ENCODE peak calls at places on chromosomes 1 and 21, in six cellular contexts. One of them, this sample, is unnamed. For H3K4me1, the result is how much of the 10 kb centered on the place peaks cover.

GRCh38 chr1:7019510-7019909 is 234.3 kb downstream of the CAMTA1 start:
- DNase-seq in body of pancreas: no peak
- DNase-seq in transverse colon: peak
- DNase-seq in stomach: no peak
- DNase-seq in cardiac muscle cell: no peak
- DNase-seq in effector memory CD4-positive, alpha-beta T cell: no peak
- DNase-seq in this sample: no peak

GRCh38 chr1:27137544-27138075 is 17.3 kb downstream of the SLC9A1 start:
- DNase-seq in body of pancreas: no peak
- DNase-seq in transverse colon: peak
- DNase-seq in stomach: peak
- DNase-seq in cardiac muscle cell: no peak
- DNase-seq in effector memory CD4-positive, alpha-beta T cell: no peak
- DNase-seq in this sample: no peak

GRCh38 chr1:223834660-223835263 is 11.0 kb downstream of the TP53BP2 start:
- DNase-seq in body of pancreas: no peak
- DNase-seq in transverse colon: no peak
- DNase-seq in stomach: no peak
- DNase-seq in cardiac muscle cell: peak
- DNase-seq in effector memory CD4-positive, alpha-beta T cell: no peak
- DNase-seq in this sample: no peak

GRCh38 chr1:46530791-46531409 is 20.5 kb downstream of the KNCN start:
- DNase-seq in body of pancreas: no peak
- DNase-seq in transverse colon: no peak
- DNase-seq in stomach: no peak
- DNase-seq in cardiac muscle cell: no peak
- DNase-seq in effector memory CD4-positive, alpha-beta T cell: no peak
- DNase-seq in this sample: no peak

GRCh38 chr1:241846375-241846774 is 1.6 kb upstream of the EXO1 start:
- DNase-seq in body of pancreas: no peak
- DNase-seq in transverse colon: no peak
- DNase-seq in stomach: no peak
- DNase-seq in cardiac muscle cell: no peak
- DNase-seq in effector memory CD4-positive, alpha-beta T cell: no peak
- DNase-seq in this sample: no peak

GRCh38 chr1:226217273-226217672 is 6.2 kb upstream of the MIXL1 start:
- DNase-seq in body of pancreas: no peak
- DNase-seq in transverse colon: no peak
- DNase-seq in stomach: no peak
- DNase-seq in cardiac muscle cell: peak
- DNase-seq in effector memory CD4-positive, alpha-beta T cell: no peak
- DNase-seq in this sample: no peak

GRCh38 chr1:54671985-54672608 is 30.5 kb downstream of the MROH7 start:
- DNase-seq in body of pancreas: peak
- DNase-seq in transverse colon: peak
- DNase-seq in stomach: peak
- DNase-seq in cardiac muscle cell: peak
- DNase-seq in effector memory CD4-positive, alpha-beta T cell: peak
- DNase-seq in this sample: no peak

GRCh38 chr1:234605983-234606730 is 3.8 kb downstream of the IRF2BP2 start:
- DNase-seq in body of pancreas: peak
- DNase-seq in transverse colon: peak
- DNase-seq in stomach: peak
- DNase-seq in cardiac muscle cell: peak
- DNase-seq in effector memory CD4-positive, alpha-beta T cell: peak
- DNase-seq in this sample: no peak

GRCh38 chr1:207181838-207182237 is 77.8 kb downstream of the C4BPA start:
- DNase-seq in body of pancreas: no peak
- DNase-seq in transverse colon: no peak
- DNase-seq in stomach: no peak
- DNase-seq in cardiac muscle cell: peak
- DNase-seq in effector memory CD4-positive, alpha-beta T cell: no peak
- DNase-seq in this sample: no peak

GRCh38 chr1:115595279-115596079 is 46.3 kb upstream of the VANGL1 start:
- DNase-seq in body of pancreas: peak
- DNase-seq in transverse colon: peak
- DNase-seq in stomach: peak
- DNase-seq in cardiac muscle cell: peak
- DNase-seq in effector memory CD4-positive, alpha-beta T cell: peak
- DNase-seq in this sample: peak

GRCh38 chr1:171741872-171742576 is at the start of gene VAMP4:
- DNase-seq in body of pancreas: peak
- DNase-seq in transverse colon: peak
- DNase-seq in stomach: peak
- DNase-seq in cardiac muscle cell: peak
- DNase-seq in effector memory CD4-positive, alpha-beta T cell: peak
- DNase-seq in this sample: peak

GRCh38 chr1:110538082-110538481 is 19.1 kb upstream of the KCNA10 start:
- DNase-seq in body of pancreas: no peak
- DNase-seq in transverse colon: no peak
- DNase-seq in stomach: no peak
- DNase-seq in cardiac muscle cell: no peak
- DNase-seq in effector memory CD4-positive, alpha-beta T cell: no peak
- DNase-seq in this sample: no peak

GRCh38 chr1:9143250-9143649 is 14.3 kb upstream of the GPR157 start:
- DNase-seq in body of pancreas: no peak
- DNase-seq in transverse colon: no peak
- DNase-seq in stomach: no peak
- DNase-seq in cardiac muscle cell: peak
- DNase-seq in effector memory CD4-positive, alpha-beta T cell: no peak
- DNase-seq in this sample: peak

GRCh38 chr1:84700065-84700464 is 9.8 kb upstream of the SSX2IP start:
- DNase-seq in body of pancreas: no peak
- DNase-seq in transverse colon: no peak
- DNase-seq in stomach: no peak
- DNase-seq in cardiac muscle cell: no peak
- DNase-seq in effector memory CD4-positive, alpha-beta T cell: no peak
- DNase-seq in this sample: no peak

GRCh38 chr21:31623664-31624063 is 35.8 kb upstream of the SOD1 start:
- DNase-seq in body of pancreas: no peak
- DNase-seq in transverse colon: no peak
- DNase-seq in stomach: no peak
- DNase-seq in cardiac muscle cell: no peak
- DNase-seq in effector memory CD4-positive, alpha-beta T cell: no peak
- DNase-seq in this sample: no peak

GRCh38 chr1:206128192-206128591 is 11.0 kb upstream of the AVPR1B start:
- DNase-seq in body of pancreas: no peak
- DNase-seq in transverse colon: no peak
- DNase-seq in stomach: no peak
- DNase-seq in cardiac muscle cell: no peak
- DNase-seq in effector memory CD4-positive, alpha-beta T cell: no peak
- DNase-seq in this sample: no peak

GRCh38 chr1:22665752-22666151 is 12.7 kb downstream of the C1QB start:
- DNase-seq in body of pancreas: no peak
- DNase-seq in transverse colon: peak
- DNase-seq in stomach: no peak
- DNase-seq in cardiac muscle cell: peak
- DNase-seq in effector memory CD4-positive, alpha-beta T cell: no peak
- DNase-seq in this sample: no peak

GRCh38 chr1:114979278-114979891 is 50.2 kb upstream of the TSHB start:
- DNase-seq in body of pancreas: peak
- DNase-seq in transverse colon: peak
- DNase-seq in stomach: peak
- DNase-seq in cardiac muscle cell: peak
- DNase-seq in effector memory CD4-positive, alpha-beta T cell: peak
- DNase-seq in this sample: peak

GRCh38 chr1:52691856-52692255 is 6.3 kb downstream of the COA7 start:
- DNase-seq in body of pancreas: no peak
- DNase-seq in transverse colon: no peak
- DNase-seq in stomach: no peak
- DNase-seq in cardiac muscle cell: no peak
- DNase-seq in effector memory CD4-positive, alpha-beta T cell: no peak
- DNase-seq in this sample: no peak

GRCh38 chr1:19472174-19472573 is 13.2 kb downstream of the CAPZB start:
- DNase-seq in body of pancreas: no peak
- DNase-seq in transverse colon: no peak
- DNase-seq in stomach: no peak
- DNase-seq in cardiac muscle cell: no peak
- DNase-seq in effector memory CD4-positive, alpha-beta T cell: no peak
- DNase-seq in this sample: no peak

GRCh38 chr1:19467199-19468187 is 17.8 kb downstream of the CAPZB start:
- DNase-seq in body of pancreas: no peak
- DNase-seq in transverse colon: no peak
- DNase-seq in stomach: no peak
- DNase-seq in cardiac muscle cell: no peak
- DNase-seq in effector memory CD4-positive, alpha-beta T cell: no peak
- DNase-seq in this sample: no peak

GRCh38 chr1:19468397-19468956 is 16.9 kb downstream of the CAPZB start:
- DNase-seq in body of pancreas: no peak
- DNase-seq in transverse colon: peak
- DNase-seq in stomach: peak
- DNase-seq in cardiac muscle cell: no peak
- DNase-seq in effector memory CD4-positive, alpha-beta T cell: peak
- DNase-seq in this sample: no peak

GRCh38 chr1:19466112-19466561 is 19.2 kb downstream of the CAPZB start:
- DNase-seq in body of pancreas: no peak
- DNase-seq in transverse colon: no peak
- DNase-seq in stomach: no peak
- DNase-seq in cardiac muscle cell: no peak
- DNase-seq in effector memory CD4-positive, alpha-beta T cell: no peak
- DNase-seq in this sample: no peak

DNA sequence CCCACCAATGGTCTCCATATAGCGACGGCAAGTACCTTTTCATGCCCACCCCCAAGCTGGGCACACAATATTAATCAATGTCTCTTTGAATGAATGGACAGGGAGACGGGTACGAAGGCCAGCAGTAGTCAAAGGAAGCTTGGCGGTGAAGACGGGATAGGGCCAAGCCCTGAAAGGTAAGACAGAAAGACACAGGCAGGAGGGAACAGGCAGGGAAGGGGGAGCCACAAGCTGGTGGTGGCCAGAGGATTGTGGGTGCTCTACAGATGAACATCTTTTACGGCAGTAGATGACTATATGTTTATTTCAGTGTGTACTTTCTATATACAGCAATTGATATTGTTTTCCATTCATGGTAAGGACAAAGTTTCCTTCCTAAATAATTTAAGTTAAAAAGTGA is 16.3 kb downstream of the CAPZB start:
- DNase-seq in body of pancreas: no peak
- DNase-seq in transverse colon: no peak
- DNase-seq in stomach: no peak
- DNase-seq in cardiac muscle cell: no peak
- DNase-seq in effector memory CD4-positive, alpha-beta T cell: no peak
- DNase-seq in this sample: no peak
- H3K4me1 ChIP-seq in body of pancreas: under half
- H3K4me1 ChIP-seq in transverse colon: half or more
- H3K4me1 ChIP-seq in stomach: half or more
- H3K4me1 ChIP-seq in cardiac muscle cell: under half
- H3K4me1 ChIP-seq in effector memory CD4-positive, alpha-beta T cell: half or more
- H3K4me1 ChIP-seq in this sample: under half

DNA sequence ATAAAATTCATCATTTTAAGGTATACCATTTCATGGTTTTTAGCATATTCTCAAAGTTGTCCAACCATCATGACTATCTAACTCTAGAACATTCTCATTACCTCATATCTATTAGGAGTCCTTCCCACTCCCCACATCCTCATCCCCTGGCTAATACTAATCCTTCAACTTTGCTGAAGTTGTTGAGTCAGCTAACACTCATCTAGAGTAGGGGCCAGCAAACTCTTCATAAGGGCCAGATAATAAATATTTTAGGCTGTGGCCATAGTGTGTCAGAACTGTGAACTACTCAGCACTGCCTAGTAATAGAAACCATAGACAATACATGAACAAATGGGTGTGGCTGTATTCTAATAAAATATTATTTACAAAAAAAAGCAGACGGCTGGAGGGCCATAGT is 43.0 kb downstream of the TOR3A start:
- DNase-seq in body of pancreas: no peak
- DNase-seq in transverse colon: no peak
- DNase-seq in stomach: no peak
- DNase-seq in cardiac muscle cell: no peak
- DNase-seq in effector memory CD4-positive, alpha-beta T cell: no peak
- DNase-seq in this sample: no peak
- H3K4me1 ChIP-seq in body of pancreas: under half
- H3K4me1 ChIP-seq in transverse colon: under half
- H3K4me1 ChIP-seq in stomach: under half
- H3K4me1 ChIP-seq in cardiac muscle cell: under half
- H3K4me1 ChIP-seq in effector memory CD4-positive, alpha-beta T cell: under half
- H3K4me1 ChIP-seq in this sample: under half

DNA sequence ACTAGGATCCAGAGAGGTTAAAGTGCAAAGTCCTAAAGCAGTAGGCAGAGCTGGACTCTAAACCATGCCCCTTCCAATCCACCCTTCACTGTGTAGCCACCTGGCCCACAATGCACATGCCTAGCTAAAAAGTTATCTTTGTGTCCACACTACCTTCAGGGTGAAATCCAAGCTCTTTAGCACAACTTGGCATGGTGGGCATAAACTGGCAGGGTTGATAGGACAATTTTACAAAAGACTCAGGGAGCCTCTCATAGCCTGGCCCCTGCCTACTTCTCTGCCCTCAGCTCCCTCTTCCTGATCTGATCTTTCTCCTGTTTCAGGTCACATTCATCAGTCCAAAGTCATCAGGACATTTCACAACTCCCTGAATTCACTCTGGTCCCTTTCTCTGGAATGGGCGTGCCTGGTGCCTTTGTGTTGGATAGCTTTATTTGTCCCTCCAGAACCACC is 513.9 kb downstream of the OMA1 start:
- DNase-seq in body of pancreas: no peak
- DNase-seq in transverse colon: no peak
- DNase-seq in stomach: no peak
- DNase-seq in cardiac muscle cell: no peak
- DNase-seq in effector memory CD4-positive, alpha-beta T cell: no peak
- DNase-seq in this sample: no peak
- H3K4me1 ChIP-seq in body of pancreas: under half
- H3K4me1 ChIP-seq in transverse colon: under half
- H3K4me1 ChIP-seq in stomach: under half
- H3K4me1 ChIP-seq in cardiac muscle cell: under half
- H3K4me1 ChIP-seq in effector memory CD4-positive, alpha-beta T cell: under half
- H3K4me1 ChIP-seq in this sample: under half

DNA sequence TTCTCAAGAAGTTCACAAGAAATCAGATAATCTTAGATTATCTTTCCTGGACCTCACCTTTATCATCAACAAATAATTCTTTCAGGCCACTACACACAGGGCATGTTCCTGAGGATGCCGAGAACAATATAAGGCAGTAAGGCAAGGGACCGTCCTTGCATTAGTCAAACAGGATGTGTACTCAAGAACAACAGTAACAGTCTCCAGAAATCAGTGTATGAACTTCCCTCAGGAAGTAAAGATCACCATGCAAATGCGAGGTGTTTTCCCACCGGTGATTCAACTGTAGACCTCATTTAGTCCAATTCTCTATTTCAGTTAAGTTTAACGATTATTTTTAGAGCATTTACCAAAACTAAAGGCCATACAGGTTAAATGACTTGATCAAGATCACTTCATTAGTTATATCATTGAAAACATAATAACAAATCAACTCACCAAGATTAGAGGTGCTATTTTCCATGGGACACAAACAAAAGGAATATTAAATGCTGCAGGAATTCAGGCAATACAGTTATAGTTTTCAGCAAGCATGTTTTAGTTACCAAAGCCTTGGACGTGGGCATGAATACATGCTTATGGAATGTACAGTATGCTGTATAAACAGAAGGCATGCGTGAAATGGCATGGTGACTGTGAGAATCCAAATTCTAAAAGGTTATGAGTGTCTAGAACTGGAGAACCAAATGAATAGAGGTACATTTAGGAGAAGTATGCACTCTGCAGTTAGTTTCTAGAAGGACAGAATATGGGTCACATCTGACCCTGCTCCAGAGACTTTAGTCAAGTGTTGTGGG is 145.2 kb downstream of the TNR start:
- DNase-seq in body of pancreas: no peak
- DNase-seq in transverse colon: no peak
- DNase-seq in stomach: no peak
- DNase-seq in cardiac muscle cell: peak
- DNase-seq in effector memory CD4-positive, alpha-beta T cell: no peak
- DNase-seq in this sample: no peak
- H3K4me1 ChIP-seq in body of pancreas: under half
- H3K4me1 ChIP-seq in transverse colon: under half
- H3K4me1 ChIP-seq in stomach: under half
- H3K4me1 ChIP-seq in cardiac muscle cell: under half
- H3K4me1 ChIP-seq in effector memory CD4-positive, alpha-beta T cell: under half
- H3K4me1 ChIP-seq in this sample: under half